ENCODE peak calls at places on chromosomes 5 and 9, in eight cellular contexts. F is K562; Q is IMR-90; N is endothelial cell of umbilical vein; J is uterus; L is A673; H is CD8-positive, alpha-beta memory T cell; V is adrenal gland. X is an unnamed sample.

GRCh38 chr5:51382759-51383493 is at the start of gene ISL1:
- DNase-seq in N (peak), L (peak), H (no peak), Q (peak), J (peak), V (peak), F (peak), X (peak)

GRCh38 chr9:98807811-98808195 is 333 bp downstream of the GALNT12 start:
- DNase-seq in L (no peak), J (no peak), Q (no peak), H (no peak), N (no peak), V (no peak), F (peak), X (no peak)

GRCh38 chr5:87340716-87341115 is 72.0 kb downstream of the CCNH start:
- DNase-seq in F (no peak), J (no peak), V (no peak), H (no peak), N (peak), L (no peak), Q (no peak), X (no peak)

GRCh38 chr5:147558826-147559225 is 49.0 kb upstream of the DPYSL3 start:
- DNase-seq in F (peak), H (no peak), Q (peak), V (peak), J (peak), L (peak), N (peak), X (peak)

GRCh38 chr5:72746736-72747135 is 69.7 kb upstream of the TNPO1 start:
- DNase-seq in V (no peak), L (no peak), J (no peak), F (no peak), H (no peak), N (no peak), Q (peak), X (no peak)

GRCh38 chr5:79853676-79854418 is 137.2 kb downstream of the MTX3 start:
- DNase-seq in V (no peak), N (no peak), H (no peak), L (no peak), Q (peak), F (peak), J (no peak), X (no peak)

GRCh38 chr5:121870489-121870888 is 18.8 kb downstream of the FTMT start:
- DNase-seq in Q (peak), F (peak), L (peak), H (no peak), J (no peak), V (no peak), N (peak), X (no peak)

GRCh38 chr5:177179431-177179830 is 45.9 kb downstream of the NSD1 start:
- DNase-seq in H (no peak), Q (no peak), F (no peak), L (no peak), J (no peak), V (no peak), N (no peak), X (no peak)

GRCh38 chr5:38532165-38532669 is 24.2 kb downstream of the LIFR start:
- DNase-seq in J (no peak), Q (no peak), V (no peak), F (no peak), N (no peak), H (no peak), L (no peak), X (peak)

GRCh38 chr9:34219421-34219820 is 40.6 kb downstream of the UBAP1 start:
- DNase-seq in V (no peak), H (no peak), N (no peak), F (no peak), L (no peak), Q (no peak), J (no peak), X (no peak)

GRCh38 chr5:138466900-138467710 is 1.8 kb downstream of the EGR1 start:
- DNase-seq in H (peak), V (no peak), L (peak), N (peak), J (no peak), Q (peak), F (no peak), X (no peak)

GRCh38 chr5:30142432-30142831 is 1051.1 kb upstream of the CDH6 start:
- DNase-seq in L (no peak), H (no peak), N (no peak), V (no peak), F (no peak), Q (no peak), J (no peak), X (no peak)

GRCh38 chr5:71974165-71974564 is 133.1 kb upstream of the MAP1B start:
- DNase-seq in Q (no peak), V (peak), F (no peak), J (peak), L (no peak), N (no peak), H (no peak), X (no peak)

GRCh38 chr5:173618927-173619519 is 2.6 kb upstream of the BOD1 start:
- DNase-seq in N (peak), V (peak), L (peak), H (peak), F (peak), Q (peak), J (peak), X (peak)

GRCh38 chr5:60148356-60148755 is 254.8 kb upstream of the PDE4D start:
- DNase-seq in L (no peak), F (no peak), H (no peak), V (no peak), N (no peak), J (no peak), Q (peak), X (no peak)

GRCh38 chr5:71836084-71836483 is 117.0 kb downstream of the CARTPT start:
- DNase-seq in Q (peak), H (no peak), N (peak), V (no peak), L (peak), F (no peak), J (no peak), X (no peak)

GRCh38 chr9:89878687-89879086 is 273.9 kb downstream of the GADD45G start:
- DNase-seq in Q (no peak), N (no peak), H (no peak), V (peak), J (peak), F (peak), L (no peak), X (peak)

GRCh38 chr5:11177993-11178711 is 417.1 kb upstream of the DAP start:
- DNase-seq in J (no peak), H (no peak), L (no peak), V (no peak), Q (no peak), F (no peak), N (no peak), X (no peak)

GRCh38 chr5:55454282-55454681 is 80.5 kb downstream of the PLPP1 start:
- DNase-seq in J (no peak), L (no peak), Q (no peak), N (peak), H (no peak), V (no peak), F (no peak), X (no peak)

GRCh38 chr5:150587830-150588494 is 52.5 kb upstream of the SYNPO start:
- DNase-seq in Q (no peak), F (no peak), L (no peak), N (no peak), H (no peak), V (no peak), J (peak), X (no peak)

GRCh38 chr5:57772512-57772911 is 289.9 kb upstream of the ACTBL2 start:
- DNase-seq in Q (no peak), H (no peak), F (no peak), N (no peak), J (no peak), L (no peak), V (no peak), X (no peak)

GRCh38 chr5:151678713-151679112 is 8.0 kb downstream of the SPARC start:
- DNase-seq in J (no peak), Q (peak), L (no peak), V (no peak), F (no peak), N (no peak), H (no peak), X (no peak)

GRCh38 chr5:125508225-125508624 is 761.8 kb upstream of the ZNF608 start:
- DNase-seq in L (no peak), H (no peak), Q (no peak), F (no peak), J (no peak), N (no peak), V (no peak), X (no peak)

GRCh38 chr5:39176740-39177628 is 42.4 kb downstream of the FYB1 start:
- DNase-seq in F (peak), J (no peak), H (peak), N (no peak), Q (no peak), V (no peak), L (no peak), X (no peak)

GRCh38 chr5:158805195-158805594 is 294.5 kb downstream of the EBF1 start:
- DNase-seq in Q (no peak), V (no peak), H (no peak), J (peak), N (no peak), F (no peak), L (no peak), X (no peak)

GRCh38 chr9:101398930-101399640 is 434 bp downstream of the ZNF189 start:
- DNase-seq in H (no peak), Q (no peak), L (peak), F (peak), J (peak), V (peak), N (peak), X (peak)

GRCh38 chr5:6435356-6435755 is 13.3 kb upstream of the UBE2QL1 start:
- DNase-seq in L (no peak), J (no peak), V (no peak), H (no peak), F (peak), Q (no peak), N (peak), X (peak)

GRCh38 chr9:88716636-88717035 is 181.7 kb downstream of the NXNL2 start:
- DNase-seq in V (no peak), J (no peak), Q (no peak), N (no peak), L (no peak), F (no peak), H (no peak), X (no peak)

GRCh38 chr5:43191740-43192557 is at the start of gene NIM1K:
- DNase-seq in Q (peak), J (peak), N (peak), L (peak), H (peak), V (peak), F (no peak), X (peak)

GRCh38 chr5:129945031-129945430 is 40.8 kb downstream of the CHSY3 start:
- DNase-seq in L (no peak), F (no peak), J (no peak), H (no peak), N (no peak), Q (no peak), V (no peak), X (no peak)

DNA sequence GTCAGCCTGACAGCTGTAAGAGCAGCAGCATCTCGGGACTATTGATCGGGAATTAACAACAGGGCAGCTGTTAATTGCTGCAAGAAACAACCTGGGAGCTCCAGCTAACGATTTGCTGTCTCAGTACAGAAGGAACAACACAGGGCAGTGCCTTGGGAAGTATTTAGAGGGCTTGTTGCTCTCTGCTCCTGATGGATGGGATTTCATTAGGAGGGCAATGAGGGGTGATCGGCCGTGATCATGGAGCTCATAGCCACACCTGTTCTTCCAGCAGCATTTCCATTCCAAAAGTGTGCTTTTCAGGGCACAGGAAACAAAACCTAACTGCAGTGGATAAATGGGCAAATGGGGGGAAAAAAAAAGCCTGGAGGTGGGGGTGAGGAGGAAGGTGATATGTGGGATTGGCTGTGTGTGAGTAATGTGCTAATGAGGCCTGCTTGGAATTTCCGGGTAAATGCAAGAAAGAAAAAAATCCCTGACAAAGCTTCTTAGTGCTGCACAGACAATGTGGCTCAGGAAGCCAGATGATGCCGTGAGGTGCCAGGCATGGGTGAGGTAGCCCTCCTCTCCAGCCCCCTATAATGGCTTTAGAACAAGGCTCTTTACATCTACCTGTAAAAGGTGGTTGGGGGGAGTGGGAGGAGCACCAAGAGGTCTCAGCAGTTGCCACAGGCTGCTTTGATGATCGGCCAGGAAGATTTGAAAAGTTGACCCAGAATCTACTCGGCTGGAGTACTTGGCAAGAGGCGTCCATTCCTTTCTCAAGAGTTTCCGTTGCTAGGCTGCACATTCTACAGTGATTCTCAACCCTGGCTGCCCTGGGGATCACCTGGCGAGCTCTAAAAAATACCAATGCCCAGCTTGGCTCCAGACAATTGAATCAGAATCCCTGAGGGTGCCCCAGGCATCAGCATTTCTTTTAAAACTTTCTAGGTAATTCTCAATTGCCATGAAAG is 139.5 kb upstream of the KLF9 start:
- DNase-seq in H (no peak), L (peak), V (no peak), N (peak), J (peak), F (no peak), Q (peak), X (no peak)
- H3K27ac ChIP-seq in H (no peak), L (no peak), V (no peak), N (peak), J (peak), F (no peak), Q (no peak), X (no peak)

GRCh38 chr5:170269579-170269978 is 28.0 kb downstream of the LCP2 start:
- DNase-seq in L (no peak), H (peak), J (no peak), V (no peak), Q (no peak), N (peak), F (no peak), X (no peak)
- H3K27ac ChIP-seq in L (no peak), H (peak), J (peak), V (no peak), Q (no peak), N (no peak), F (no peak), X (no peak)

GRCh38 chr9:131239307-131239975 is 36.9 kb downstream of the FAM78A start:
- DNase-seq in V (no peak), H (no peak), N (no peak), J (no peak), F (no peak), Q (no peak), L (no peak), X (no peak)
- H3K27ac ChIP-seq in V (no peak), H (no peak), N (peak), J (no peak), F (no peak), Q (no peak), L (peak), X (peak)

DNA sequence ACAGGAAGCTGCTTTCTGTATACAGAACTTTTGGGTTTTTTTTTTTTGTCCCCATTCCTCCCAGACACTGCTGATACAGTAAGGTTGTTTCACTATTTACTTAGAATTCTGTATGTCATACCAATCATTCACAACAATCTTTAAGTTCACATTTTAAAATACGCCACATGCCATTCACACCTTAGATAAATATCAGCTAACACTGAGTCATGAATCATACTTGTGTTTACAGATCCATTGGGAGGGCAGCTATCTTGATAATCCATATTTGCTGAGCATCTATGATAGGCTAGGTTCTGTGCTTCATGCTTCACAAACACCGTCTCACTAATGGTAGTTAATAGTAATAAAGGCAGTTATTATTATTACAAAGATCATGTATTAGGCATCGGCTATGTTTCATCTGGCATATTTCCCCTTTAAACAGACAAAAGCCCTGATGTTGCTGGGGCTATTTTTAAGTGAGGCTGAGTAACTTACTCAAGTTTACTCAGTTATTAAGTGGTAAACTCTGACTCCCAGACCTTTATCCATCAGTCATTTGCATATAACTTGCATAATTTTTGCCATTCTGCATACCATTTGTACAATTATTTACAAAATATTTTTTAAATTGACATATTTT is 152.2 kb upstream of the HMHB1 start:
- DNase-seq in F (no peak), H (no peak), Q (no peak), N (no peak), J (no peak), V (no peak), L (no peak), X (no peak)
- H3K27ac ChIP-seq in F (no peak), H (no peak), Q (no peak), N (no peak), J (no peak), V (no peak), L (no peak), X (no peak)

GRCh38 chr5:178941361-178941760 is 363 bp downstream of the ZNF454 start:
- DNase-seq in V (no peak), J (peak), F (no peak), N (no peak), H (no peak), L (no peak), Q (no peak), X (no peak)

DNA sequence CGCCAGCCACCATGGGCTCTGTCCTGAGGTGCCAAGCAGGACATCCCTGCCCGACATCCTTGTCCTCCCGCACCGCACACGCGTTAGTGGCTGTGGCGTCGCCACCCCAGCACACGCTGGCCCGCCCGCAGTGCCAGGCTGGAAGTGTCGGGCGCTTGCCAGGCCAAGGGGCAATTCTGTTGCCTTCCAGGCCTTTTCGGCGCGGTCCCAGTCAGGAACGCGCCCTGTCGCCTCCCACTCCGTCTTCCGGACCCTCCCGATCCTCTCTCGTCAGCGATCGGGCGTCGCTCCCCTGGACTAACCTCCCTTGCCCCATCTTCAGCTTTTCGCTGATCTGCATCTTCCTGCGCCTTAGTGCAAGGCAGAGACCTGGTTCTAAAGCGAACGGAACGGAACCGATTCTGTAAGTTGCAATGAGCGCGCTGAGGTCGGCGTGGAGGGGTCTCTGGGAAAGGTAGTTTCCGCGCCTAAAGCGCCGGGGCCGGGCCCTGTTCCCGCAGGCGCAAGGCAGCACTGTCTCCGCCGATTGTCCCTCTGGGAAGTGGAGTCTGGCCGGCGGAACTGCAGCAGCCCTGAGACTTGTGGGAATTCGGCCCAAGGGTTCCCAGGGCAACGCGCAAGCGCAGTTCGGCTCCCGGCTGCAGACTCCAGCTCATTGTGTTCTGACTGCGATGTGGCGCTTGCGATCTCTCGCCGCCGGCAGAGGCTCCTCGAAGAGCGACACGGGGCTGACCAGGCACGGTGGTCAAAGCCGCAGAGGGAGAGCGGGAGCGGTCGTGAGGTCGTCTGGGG is at the start of gene ZNF454:
- DNase-seq in N (peak), J (peak), F (no peak), V (peak), L (peak), Q (peak), H (no peak), X (no peak)
- H3K27ac ChIP-seq in N (no peak), J (peak), F (no peak), V (no peak), L (no peak), Q (peak), H (no peak), X (no peak)

DNA sequence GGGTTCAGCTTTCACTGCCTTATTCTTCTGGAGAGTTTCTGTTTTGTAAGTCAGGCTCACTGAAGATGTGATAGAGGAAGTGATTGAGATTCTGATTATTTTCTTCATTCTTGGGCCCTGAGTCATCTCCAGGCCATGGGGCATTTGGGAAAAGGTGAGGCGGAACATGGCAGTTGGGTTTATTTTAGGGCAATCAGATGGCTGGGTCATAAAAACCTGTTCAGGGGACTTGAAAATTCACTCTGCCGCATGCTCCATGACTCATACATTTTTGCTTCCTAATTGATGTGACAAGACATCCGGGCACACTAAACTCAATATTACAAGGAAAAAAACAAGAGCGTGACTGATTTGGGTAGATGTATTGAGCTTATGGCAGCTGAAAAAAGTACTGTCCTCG is 265.7 kb upstream of the KLF4 start:
- DNase-seq in F (peak), H (no peak), V (peak), L (peak), J (no peak), N (peak), Q (peak), X (peak)
- H3K27ac ChIP-seq in F (no peak), H (no peak), V (peak), L (no peak), J (no peak), N (peak), Q (no peak), X (peak)